ENCODE peak calls at places on chromosomes 7 and 10, in six cellular contexts. R is glutamatergic neuron; U is fibroblast of mammary gland; K is astrocyte of the cerebellum; Y is CD8-positive, alpha-beta T cell; F is cardiac muscle cell. I is an unnamed sample.

GRCh38 chr10:73827346-73828089 is 16.1 kb upstream of the NDST2 start:
- DNase-seq in Y (no peak), U (peak), K (no peak), F (no peak), R (no peak), I (no peak)

GRCh38 chr7:17915796-17916195 is 24.5 kb downstream of the SNX13 start:
- DNase-seq in K (no peak), Y (no peak), U (no peak), F (no peak), R (no peak), I (no peak)

GRCh38 chr7:109751241-109751640 is 1181.6 kb downstream of the DNAJB9 start:
- DNase-seq in R (no peak), F (no peak), K (no peak), U (no peak), Y (no peak), I (no peak)

GRCh38 chr7:151437866-151438516 is 1.9 kb downstream of the CRYGN start:
- DNase-seq in F (no peak), Y (no peak), K (no peak), R (no peak), U (no peak), I (no peak)

GRCh38 chr7:98282727-98283126 is 1.2 kb downstream of the BRI3 start:
- DNase-seq in R (no peak), K (no peak), F (no peak), Y (no peak), U (no peak), I (no peak)

GRCh38 chr7:43585521-43585920 is 2.6 kb downstream of the STK17A start:
- DNase-seq in Y (no peak), U (peak), F (no peak), R (no peak), K (no peak), I (no peak)

GRCh38 chr10:79442171-79443040 is 3.0 kb downstream of the ZCCHC24 start:
- DNase-seq in K (no peak), U (no peak), R (no peak), Y (no peak), F (no peak), I (no peak)

GRCh38 chr10:96765406-96766240 is 45.3 kb upstream of the PIK3AP1 start:
- DNase-seq in K (peak), R (peak), U (peak), Y (peak), F (peak), I (peak)

GRCh38 chr7:46908770-46909169 is 673.1 kb downstream of the TNS3 start:
- DNase-seq in Y (no peak), K (peak), R (no peak), F (no peak), U (peak), I (no peak)

GRCh38 chr7:108517951-108518350 is 8.0 kb downstream of the PNPLA8 start:
- DNase-seq in F (no peak), U (no peak), Y (no peak), K (no peak), R (no peak), I (no peak)

GRCh38 chr7:108511939-108512338 is 14.0 kb downstream of the PNPLA8 start:
- DNase-seq in R (no peak), K (no peak), Y (no peak), U (no peak), F (no peak), I (no peak)

GRCh38 chr7:108515013-108515412 is 10.9 kb downstream of the PNPLA8 start:
- DNase-seq in U (peak), Y (no peak), R (no peak), F (no peak), K (no peak), I (no peak)

DNA sequence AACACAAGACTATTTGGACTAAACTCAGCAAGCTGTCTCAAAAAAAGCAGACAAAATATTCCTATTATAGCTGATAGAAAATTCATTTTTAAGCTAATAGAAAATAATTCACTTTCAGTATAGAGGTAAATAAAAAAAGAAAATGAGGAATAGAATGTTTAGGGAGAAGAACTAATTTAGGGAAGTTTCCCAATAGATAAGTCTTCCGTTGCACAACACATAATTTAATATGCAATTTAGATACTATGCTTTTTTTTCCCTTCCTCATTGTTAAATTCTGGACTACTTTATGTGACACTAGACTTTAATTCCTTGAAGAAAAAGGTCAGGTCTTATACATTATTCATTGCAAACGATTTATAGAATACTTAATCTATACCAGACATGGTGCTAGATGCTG is 10.3 kb downstream of the PNPLA8 start:
- DNase-seq in F (no peak), K (no peak), R (no peak), U (no peak), Y (no peak), I (no peak)
- TF ChIP-seq CTCF in F (no peak), K (no peak), R (no peak), U (no peak), Y (no peak), I (no peak)

DNA sequence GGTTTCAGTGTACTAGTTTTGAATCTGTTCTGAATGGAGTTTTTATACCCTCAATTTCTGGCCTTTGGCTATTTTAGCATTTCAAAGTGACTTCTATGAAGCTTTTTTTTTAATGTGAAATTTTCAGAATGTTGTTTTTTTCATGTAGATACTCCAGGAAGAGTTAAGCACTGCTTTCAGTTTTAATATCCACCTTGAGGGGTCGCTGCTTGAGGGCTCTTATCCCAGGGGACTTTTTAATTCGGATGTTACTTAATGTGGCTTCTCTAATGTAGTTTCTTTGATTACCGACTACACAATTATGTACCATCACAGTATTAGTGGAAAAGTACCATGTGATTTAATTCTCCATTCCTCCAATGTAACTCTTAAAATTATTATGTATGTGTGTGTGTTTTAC is 5.2 kb downstream of the IFIT5 start:
- DNase-seq in K (no peak), U (peak), R (no peak), F (no peak), Y (no peak), I (no peak)
- TF ChIP-seq CTCF in K (peak), U (peak), R (peak), F (peak), Y (peak), I (peak)

DNA sequence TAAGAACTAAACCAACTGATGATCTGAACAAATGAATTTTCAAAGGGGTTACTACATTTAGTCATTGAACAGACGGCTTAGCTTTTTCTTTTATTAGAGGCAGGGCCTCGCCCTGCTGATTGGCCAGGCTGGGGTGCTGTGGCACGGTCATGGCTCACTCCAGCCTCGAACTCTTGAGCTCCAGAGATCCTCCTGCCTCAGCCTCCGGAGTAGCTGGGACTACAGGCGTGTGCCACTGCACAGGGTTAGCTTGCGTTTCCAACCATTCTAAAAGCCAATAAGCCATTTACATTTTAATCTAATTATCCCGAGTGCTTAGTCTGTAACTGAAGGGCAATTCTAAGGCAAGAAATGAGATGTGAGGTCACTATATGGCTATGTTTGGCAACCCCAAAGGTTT is 1.7 kb upstream of the CDK13 start:
- DNase-seq in U (peak), F (no peak), Y (no peak), R (no peak), K (no peak), I (no peak)
- TF ChIP-seq CTCF in U (no peak), F (no peak), Y (no peak), R (no peak), K (no peak), I (no peak)

DNA sequence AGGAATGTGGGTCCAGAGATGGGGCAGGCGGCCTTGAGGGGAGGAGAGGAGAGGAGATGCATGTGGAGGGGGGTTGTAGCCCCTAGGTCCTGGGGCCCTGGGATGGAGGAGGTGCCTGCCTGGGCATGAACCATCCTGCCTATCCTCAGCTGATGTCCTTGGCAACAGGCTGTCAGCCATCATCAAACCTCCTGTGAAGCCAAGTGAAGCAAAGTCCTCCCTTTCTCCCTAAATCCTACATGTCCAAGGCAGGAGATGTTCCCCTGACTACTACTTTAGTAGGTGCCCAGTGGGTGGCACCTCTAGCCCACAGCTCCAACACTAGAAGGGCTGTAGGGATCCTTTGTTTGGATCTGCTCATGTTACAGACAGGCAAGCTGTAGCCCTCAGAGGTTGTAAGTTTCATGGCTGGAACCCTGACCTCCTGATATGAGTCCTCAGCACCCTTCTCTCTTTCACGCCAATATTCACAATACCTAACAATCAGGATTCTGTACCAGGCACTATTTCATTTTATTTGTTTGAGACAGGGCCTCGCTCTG is 66.6 kb upstream of the SYPL1 start:
- DNase-seq in R (no peak), F (no peak), Y (no peak), K (peak), U (peak), I (no peak)
- TF ChIP-seq CTCF in R (no peak), F (peak), Y (no peak), K (peak), U (peak), I (no peak)

DNA sequence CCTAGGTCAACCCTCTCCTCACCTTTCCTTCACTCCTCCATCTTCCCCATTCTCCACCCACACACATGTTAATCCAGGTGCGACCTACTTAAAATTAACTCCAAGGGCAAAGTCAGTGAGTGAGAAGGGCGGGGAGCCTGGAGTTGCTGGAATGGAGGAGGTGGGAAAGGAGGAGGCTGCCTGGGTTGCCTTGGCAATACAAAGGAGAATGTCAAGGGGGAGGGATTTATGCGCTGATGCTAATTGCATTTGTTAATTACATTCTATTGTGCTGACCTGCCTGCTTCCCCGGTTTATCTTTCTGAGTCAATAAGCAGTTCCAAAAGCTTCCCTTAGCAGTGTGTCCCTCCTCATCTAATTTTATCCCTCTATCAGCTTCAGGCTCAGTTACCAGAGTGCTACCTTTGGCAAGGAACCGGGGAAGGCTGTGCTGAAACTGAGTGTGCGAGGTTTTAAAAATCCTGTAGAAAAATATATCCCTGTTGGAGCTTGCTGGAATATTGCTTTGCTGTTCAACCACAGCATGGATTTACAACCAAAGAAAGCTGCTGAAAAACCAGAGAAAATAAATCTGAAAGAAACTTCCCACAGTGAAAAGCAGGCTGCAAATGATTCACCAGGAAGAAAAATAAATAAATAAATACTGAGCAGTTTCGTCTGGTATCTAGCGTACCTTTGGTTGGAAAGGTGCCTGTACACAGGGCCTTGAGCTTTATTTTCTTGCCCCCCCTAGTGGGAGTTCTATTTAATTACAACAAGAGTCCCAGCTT is 113.2 kb upstream of the DGKB start:
- DNase-seq in Y (no peak), R (no peak), F (peak), U (peak), K (peak), I (peak)
- TF ChIP-seq CTCF in Y (no peak), R (peak), F (peak), U (peak), K (peak), I (peak)

GRCh38 chr10:45080321-45080720 is 79.6 kb downstream of the ZNF22 start:
- DNase-seq in U (no peak), F (no peak), R (no peak), Y (no peak), K (no peak), I (no peak)
- TF ChIP-seq CTCF in U (no peak), F (no peak), R (no peak), Y (no peak), K (no peak), I (no peak)

GRCh38 chr10:119725550-119726290 is at the start of gene INPP5F:
- DNase-seq in U (peak), Y (peak), F (peak), R (peak), K (peak), I (peak)
- TF ChIP-seq CTCF in U (no peak), Y (no peak), F (peak), R (no peak), K (peak), I (peak)

GRCh38 chr10:33270971-33271370 is 63.5 kb downstream of the NRP1 start:
- DNase-seq in R (no peak), Y (no peak), U (no peak), K (no peak), F (no peak), I (no peak)
- TF ChIP-seq CTCF in R (no peak), Y (no peak), U (no peak), K (no peak), F (no peak), I (no peak)

GRCh38 chr10:3429651-3430050 is 257.1 kb upstream of the PITRM1 start:
- DNase-seq in R (no peak), U (no peak), K (no peak), F (no peak), Y (no peak), I (no peak)
- TF ChIP-seq CTCF in R (no peak), U (no peak), K (no peak), F (no peak), Y (no peak), I (no peak)